ENCODE peak calls at places on chromosomes 11 and 22, in nine cellular contexts. N is non-pigmented ciliary epithelial cell, D is body of pancreas, M is T-helper 9 cell, B is HEK293T, H is H1, X is tibial artery, T is lower leg skin, C is Peyer's patch. P is an unnamed sample.

GRCh38 chr11:116062526-116063171 is 558.4 kb upstream of the CADM1 start:
- DNase-seq in N (no peak), M (no peak), T (no peak), D (no peak), C (no peak), X (no peak), B (no peak), H (no peak), P (no peak)

GRCh38 chr11:120337133-120337895 is 1.1 kb downstream of the ARHGEF12 start:
- DNase-seq in B (no peak), C (peak), H (no peak), M (no peak), N (no peak), X (peak), D (peak), T (peak), P (no peak)

GRCh38 chr22:48089601-48090331 is 1327.3 kb downstream of the TBC1D22A start:
- DNase-seq in C (no peak), X (peak), H (no peak), D (peak), T (peak), N (no peak), M (no peak), B (no peak), P (no peak)

GRCh38 chr11:101907826-101908225 is 7.0 kb upstream of the CEP126 start:
- DNase-seq in M (no peak), B (no peak), X (no peak), C (no peak), H (no peak), T (no peak), D (no peak), N (no peak), P (no peak)

GRCh38 chr11:11149671-11150459 is 203.2 kb downstream of the CSNK2A3 start:
- DNase-seq in M (peak), D (no peak), T (no peak), C (no peak), X (no peak), N (no peak), B (no peak), H (no peak), P (peak)

GRCh38 chr11:117839234-117839882 is 14.8 kb upstream of the FXYD2 start:
- DNase-seq in C (peak), X (peak), B (no peak), M (no peak), D (no peak), H (no peak), T (peak), N (no peak), P (no peak)

GRCh38 chr22:27997538-27997937 is 78.5 kb upstream of the PITPNB start:
- DNase-seq in T (no peak), D (no peak), N (no peak), B (no peak), H (no peak), M (no peak), C (no peak), X (no peak), P (no peak)

GRCh38 chr11:61495801-61496601 is 12.5 kb upstream of the LRRC10B start:
- DNase-seq in N (no peak), X (no peak), B (no peak), C (no peak), H (no peak), T (no peak), M (no peak), D (peak), P (no peak)

GRCh38 chr11:46693597-46694012 is 6.8 kb downstream of the ARHGAP1 start:
- DNase-seq in X (no peak), M (no peak), C (no peak), B (no peak), T (no peak), D (no peak), N (no peak), H (no peak), P (no peak)

GRCh38 chr11:122977455-122978302 is 4.0 kb downstream of the BSX start:
- DNase-seq in H (no peak), B (no peak), C (no peak), D (no peak), N (no peak), X (no peak), M (no peak), T (no peak), P (no peak)

GRCh38 chr22:40857309-40857851 is 432 bp downstream of the XPNPEP3 start:
- DNase-seq in H (no peak), D (no peak), C (no peak), X (no peak), B (no peak), M (no peak), T (no peak), N (no peak), P (no peak)

GRCh38 chr11:130449246-130449990 is 973 bp downstream of the ADAMTS15 start:
- DNase-seq in X (no peak), C (no peak), H (no peak), D (no peak), M (no peak), T (no peak), N (no peak), B (no peak), P (no peak)

GRCh38 chr22:48700566-48701295 is 1126.9 kb downstream of the BRD1 start:
- DNase-seq in H (no peak), M (no peak), T (no peak), X (no peak), B (no peak), N (no peak), D (no peak), C (no peak), P (no peak)